ENCODE peak calls at places on chromosomes 3 and 15, in seven cellular contexts. One of them, this sample, is unnamed.

GRCh38 chr15:72281713-72282112 is 9.4 kb upstream of the PARP6 start:
- DNase-seq in uterus: no peak
- DNase-seq in tibial nerve: no peak
- DNase-seq in osteoblast: no peak
- DNase-seq in SJSA1: no peak
- DNase-seq in transverse colon: no peak
- DNase-seq in colonic mucosa: no peak
- DNase-seq in this sample: no peak

GRCh38 chr3:172142074-172143059 is 103.0 kb downstream of the FNDC3B start:
- DNase-seq in uterus: no peak
- DNase-seq in tibial nerve: no peak
- DNase-seq in osteoblast: no peak
- DNase-seq in SJSA1: no peak
- DNase-seq in transverse colon: no peak
- DNase-seq in colonic mucosa: no peak
- DNase-seq in this sample: no peak

GRCh38 chr15:97194750-97195149 is 765.8 kb upstream of the ARRDC4 start:
- DNase-seq in uterus: no peak
- DNase-seq in tibial nerve: no peak
- DNase-seq in osteoblast: no peak
- DNase-seq in SJSA1: no peak
- DNase-seq in transverse colon: no peak
- DNase-seq in colonic mucosa: no peak
- DNase-seq in this sample: no peak

GRCh38 chr3:13780432-13781173 is 99.3 kb downstream of the WNT7A start:
- DNase-seq in uterus: no peak
- DNase-seq in tibial nerve: no peak
- DNase-seq in osteoblast: peak; percentile 73
- DNase-seq in SJSA1: no peak
- DNase-seq in transverse colon: no peak
- DNase-seq in colonic mucosa: no peak
- DNase-seq in this sample: no peak

GRCh38 chr3:32469151-32469874 is 33.3 kb downstream of the CMTM6 start:
- DNase-seq in uterus: no peak
- DNase-seq in tibial nerve: peak; percentile 40
- DNase-seq in osteoblast: peak; percentile 97
- DNase-seq in SJSA1: no peak
- DNase-seq in transverse colon: no peak
- DNase-seq in colonic mucosa: no peak
- DNase-seq in this sample: no peak

GRCh38 chr15:57138260-57138895 is 219.9 kb downstream of the TCF12 start:
- DNase-seq in uterus: no peak
- DNase-seq in tibial nerve: no peak
- DNase-seq in osteoblast: peak; percentile 23
- DNase-seq in SJSA1: peak; percentile 49
- DNase-seq in transverse colon: peak; percentile 26
- DNase-seq in colonic mucosa: no peak
- DNase-seq in this sample: no peak

GRCh38 chr3:128247841-128248240 is 94.6 kb downstream of the EEFSEC start:
- DNase-seq in uterus: no peak
- DNase-seq in tibial nerve: no peak
- DNase-seq in osteoblast: no peak
- DNase-seq in SJSA1: no peak
- DNase-seq in transverse colon: no peak
- DNase-seq in colonic mucosa: no peak
- DNase-seq in this sample: no peak

GRCh38 chr15:44775923-44776322 is 39.6 kb downstream of the TRIM69 start:
- DNase-seq in uterus: no peak
- DNase-seq in tibial nerve: no peak
- DNase-seq in osteoblast: no peak
- DNase-seq in SJSA1: no peak
- DNase-seq in transverse colon: peak; percentile 30
- DNase-seq in colonic mucosa: no peak
- DNase-seq in this sample: no peak

GRCh38 chr3:59641169-59641914 is 591.5 kb upstream of the CFAP20DC start:
- DNase-seq in uterus: no peak
- DNase-seq in tibial nerve: peak; percentile 35
- DNase-seq in osteoblast: peak; percentile 82
- DNase-seq in SJSA1: no peak
- DNase-seq in transverse colon: no peak
- DNase-seq in colonic mucosa: no peak
- DNase-seq in this sample: no peak

GRCh38 chr3:140091143-140091542 is 156.2 kb downstream of the CLSTN2 start:
- DNase-seq in uterus: no peak
- DNase-seq in tibial nerve: no peak
- DNase-seq in osteoblast: no peak
- DNase-seq in SJSA1: no peak
- DNase-seq in transverse colon: no peak
- DNase-seq in colonic mucosa: no peak
- DNase-seq in this sample: no peak

GRCh38 chr15:51874751-51875644 is 45.5 kb downstream of the TMOD3 start:
- DNase-seq in uterus: peak; percentile 52
- DNase-seq in tibial nerve: no peak
- DNase-seq in osteoblast: peak; percentile 58
- DNase-seq in SJSA1: peak; percentile 79
- DNase-seq in transverse colon: peak; percentile 48
- DNase-seq in colonic mucosa: peak; percentile 49
- DNase-seq in this sample: no peak

GRCh38 chr15:67925182-67925581 is 85.3 kb upstream of the RNU6-1 start:
- DNase-seq in uterus: no peak
- DNase-seq in tibial nerve: no peak
- DNase-seq in osteoblast: no peak
- DNase-seq in SJSA1: no peak
- DNase-seq in transverse colon: no peak
- DNase-seq in colonic mucosa: no peak
- DNase-seq in this sample: no peak

GRCh38 chr15:67922106-67922505 is 82.3 kb upstream of the RNU6-1 start:
- DNase-seq in uterus: no peak
- DNase-seq in tibial nerve: no peak
- DNase-seq in osteoblast: no peak
- DNase-seq in SJSA1: no peak
- DNase-seq in transverse colon: no peak
- DNase-seq in colonic mucosa: no peak
- DNase-seq in this sample: no peak

GRCh38 chr15:67924359-67924974 is 84.6 kb upstream of the RNU6-1 start:
- DNase-seq in uterus: no peak
- DNase-seq in tibial nerve: no peak
- DNase-seq in osteoblast: no peak
- DNase-seq in SJSA1: no peak
- DNase-seq in transverse colon: no peak
- DNase-seq in colonic mucosa: no peak
- DNase-seq in this sample: no peak

GRCh38 chr15:67923647-67923971 is 83.8 kb upstream of the RNU6-1 start:
- DNase-seq in uterus: no peak
- DNase-seq in tibial nerve: no peak
- DNase-seq in osteoblast: peak; percentile 11
- DNase-seq in SJSA1: no peak
- DNase-seq in transverse colon: no peak
- DNase-seq in colonic mucosa: no peak
- DNase-seq in this sample: no peak

DNA sequence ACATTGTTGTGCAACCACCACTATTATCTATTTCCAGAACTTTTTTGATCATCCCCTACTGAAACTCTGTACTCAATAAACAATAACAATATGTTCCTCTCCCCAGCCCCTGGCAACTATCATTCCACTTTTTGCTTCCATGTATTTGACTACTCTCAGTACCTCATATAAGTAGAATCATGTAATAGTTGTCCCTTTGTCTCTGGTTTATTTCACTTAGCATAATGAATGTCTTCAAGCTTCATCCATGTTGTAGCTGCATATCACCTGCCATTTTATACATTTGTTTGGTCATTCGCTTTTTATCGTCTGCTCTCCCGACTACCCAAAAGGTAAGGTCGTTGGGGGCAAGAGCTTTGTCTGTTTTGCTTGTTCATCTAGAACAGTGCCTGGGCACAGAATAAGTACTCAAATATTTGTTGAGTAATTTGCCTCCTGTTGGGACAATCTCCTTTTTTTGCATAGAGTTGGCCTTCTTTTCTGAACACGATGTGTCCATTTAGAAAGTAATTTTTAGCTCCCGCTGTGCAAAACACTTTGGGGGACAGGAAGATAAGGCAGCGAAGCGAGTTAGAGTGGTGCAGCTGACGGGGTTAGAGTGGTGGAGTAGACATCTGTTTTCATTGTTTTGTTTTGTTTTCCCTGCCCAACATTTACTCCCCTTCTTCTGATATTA is 83.3 kb upstream of the RNU6-1 start:
- DNase-seq in uterus: no peak
- DNase-seq in tibial nerve: no peak
- DNase-seq in osteoblast: no peak
- DNase-seq in SJSA1: no peak
- DNase-seq in transverse colon: no peak
- DNase-seq in colonic mucosa: no peak
- DNase-seq in this sample: no peak
- H3K27ac ChIP-seq in uterus: no peak overlapping the region
- H3K27ac ChIP-seq in tibial nerve: peak overlapping the region; percentile 84
- H3K27ac ChIP-seq in osteoblast: no peak overlapping the region
- H3K27ac ChIP-seq in SJSA1: no peak overlapping the region
- H3K27ac ChIP-seq in transverse colon: no peak overlapping the region
- H3K27ac ChIP-seq in colonic mucosa: no peak overlapping the region
- H3K27ac ChIP-seq in this sample: no peak overlapping the region

GRCh38 chr3:45165497-45166282 is 19.5 kb upstream of the CDCP1 start:
- DNase-seq in uterus: no peak
- DNase-seq in tibial nerve: no peak
- DNase-seq in osteoblast: no peak
- DNase-seq in SJSA1: no peak
- DNase-seq in transverse colon: no peak
- DNase-seq in colonic mucosa: no peak
- DNase-seq in this sample: no peak

GRCh38 chr3:45168451-45168850 is 22.3 kb upstream of the CDCP1 start:
- DNase-seq in uterus: no peak
- DNase-seq in tibial nerve: no peak
- DNase-seq in osteoblast: no peak
- DNase-seq in SJSA1: no peak
- DNase-seq in transverse colon: no peak
- DNase-seq in colonic mucosa: no peak
- DNase-seq in this sample: no peak

GRCh38 chr3:45166283-45166879 is 20.2 kb upstream of the CDCP1 start:
- DNase-seq in uterus: no peak
- DNase-seq in tibial nerve: no peak
- DNase-seq in osteoblast: no peak
- DNase-seq in SJSA1: no peak
- DNase-seq in transverse colon: no peak
- DNase-seq in colonic mucosa: no peak
- DNase-seq in this sample: no peak

GRCh38 chr3:45170071-45170470 is 23.9 kb upstream of the CDCP1 start:
- DNase-seq in uterus: no peak
- DNase-seq in tibial nerve: no peak
- DNase-seq in osteoblast: no peak
- DNase-seq in SJSA1: no peak
- DNase-seq in transverse colon: peak; percentile 50
- DNase-seq in colonic mucosa: no peak
- DNase-seq in this sample: no peak

DNA sequence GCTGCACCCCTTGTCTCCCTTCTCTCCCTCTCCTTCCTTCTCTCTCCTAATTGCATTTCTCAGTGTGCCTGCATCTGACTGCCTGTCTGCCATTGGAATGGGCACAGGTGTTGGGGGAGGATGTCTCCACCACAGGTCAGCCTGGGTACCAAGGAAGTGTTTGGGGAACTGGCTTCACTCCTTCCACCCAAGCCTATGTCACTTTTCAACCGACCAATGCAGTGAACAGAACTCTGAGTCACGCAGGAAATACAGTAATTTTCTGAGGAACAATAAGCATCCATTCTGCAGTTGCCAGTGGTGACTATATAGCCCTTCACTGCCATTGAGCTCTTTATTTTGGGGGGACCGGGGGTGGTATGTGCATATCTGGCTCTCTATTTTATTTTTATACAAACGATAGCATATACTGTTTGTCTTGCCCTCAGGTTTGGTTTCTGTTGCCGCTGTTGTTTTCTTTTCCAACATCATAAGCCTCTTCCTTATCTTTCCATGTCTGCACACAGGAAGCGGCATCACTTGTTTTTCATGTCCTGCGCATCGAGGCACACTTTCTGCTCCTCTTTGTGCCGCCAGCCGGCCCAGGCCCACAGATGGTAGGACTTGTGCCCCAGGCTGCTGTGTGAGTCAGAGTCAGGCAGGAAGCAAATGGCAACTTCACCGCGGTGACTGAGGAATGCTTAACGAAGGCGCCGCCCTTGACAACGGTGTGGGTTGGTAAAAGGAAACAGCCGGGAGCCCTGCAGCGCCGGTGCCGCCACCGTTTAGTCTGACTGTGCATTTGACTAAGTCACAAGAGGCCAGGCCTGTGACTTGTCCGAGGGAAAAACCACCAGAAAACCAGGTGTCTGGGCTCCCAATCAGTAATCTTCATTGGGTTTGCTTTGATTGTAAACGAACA is 21.1 kb upstream of the CDCP1 start:
- DNase-seq in uterus: peak; percentile 59
- DNase-seq in tibial nerve: peak; percentile 22
- DNase-seq in osteoblast: peak; percentile 92
- DNase-seq in SJSA1: peak; percentile 97
- DNase-seq in transverse colon: peak; percentile 92
- DNase-seq in colonic mucosa: peak; percentile 91
- DNase-seq in this sample: peak; percentile 91
- H3K27ac ChIP-seq in uterus: peak overlapping the region; percentile 11
- H3K27ac ChIP-seq in tibial nerve: no peak overlapping the region
- H3K27ac ChIP-seq in osteoblast: peak overlapping the region; percentile 88
- H3K27ac ChIP-seq in SJSA1: peak overlapping the region; percentile 97
- H3K27ac ChIP-seq in transverse colon: peak overlapping the region; percentile 75
- H3K27ac ChIP-seq in colonic mucosa: peak overlapping the region; percentile 53
- H3K27ac ChIP-seq in this sample: peak overlapping the region; percentile 71

GRCh38 chr3:15267502-15267901 is 61.5 kb downstream of the CAPN7 start:
- DNase-seq in uterus: no peak
- DNase-seq in tibial nerve: no peak
- DNase-seq in osteoblast: no peak
- DNase-seq in SJSA1: no peak
- DNase-seq in transverse colon: no peak
- DNase-seq in colonic mucosa: no peak
- DNase-seq in this sample: no peak
- H3K27ac ChIP-seq in uterus: peak overlapping the region; percentile 98
- H3K27ac ChIP-seq in tibial nerve: peak overlapping the region; percentile 91
- H3K27ac ChIP-seq in osteoblast: no peak overlapping the region
- H3K27ac ChIP-seq in SJSA1: no peak overlapping the region
- H3K27ac ChIP-seq in transverse colon: no peak overlapping the region
- H3K27ac ChIP-seq in colonic mucosa: no peak overlapping the region
- H3K27ac ChIP-seq in this sample: no peak overlapping the region

GRCh38 chr3:28856796-28857195 is 424.1 kb upstream of the RBMS3 start:
- DNase-seq in uterus: no peak
- DNase-seq in tibial nerve: no peak
- DNase-seq in osteoblast: no peak
- DNase-seq in SJSA1: no peak
- DNase-seq in transverse colon: no peak
- DNase-seq in colonic mucosa: no peak
- DNase-seq in this sample: no peak

GRCh38 chr3:28850186-28850585 is 430.7 kb upstream of the RBMS3 start:
- DNase-seq in uterus: no peak
- DNase-seq in tibial nerve: no peak
- DNase-seq in osteoblast: no peak
- DNase-seq in SJSA1: no peak
- DNase-seq in transverse colon: no peak
- DNase-seq in colonic mucosa: no peak
- DNase-seq in this sample: no peak

GRCh38 chr3:28853830-28854229 is 427.0 kb upstream of the RBMS3 start:
- DNase-seq in uterus: no peak
- DNase-seq in tibial nerve: no peak
- DNase-seq in osteoblast: no peak
- DNase-seq in SJSA1: no peak
- DNase-seq in transverse colon: no peak
- DNase-seq in colonic mucosa: no peak
- DNase-seq in this sample: no peak
- H3K27ac ChIP-seq in uterus: no peak overlapping the region
- H3K27ac ChIP-seq in tibial nerve: no peak overlapping the region
- H3K27ac ChIP-seq in osteoblast: no peak overlapping the region
- H3K27ac ChIP-seq in SJSA1: no peak overlapping the region
- H3K27ac ChIP-seq in transverse colon: no peak overlapping the region
- H3K27ac ChIP-seq in colonic mucosa: no peak overlapping the region
- H3K27ac ChIP-seq in this sample: no peak overlapping the region